ENCODE peak calls at places on chromosome 2, in seven cellular contexts. Q is endothelial cell of umbilical vein, E is astrocyte, L is BE2C, H is left lung, Z is astrocyte of the spinal cord, W is upper lobe of right lung. D is an unnamed sample.

GRCh38 chr2:167944825-167945659 is 302.4 kb downstream of the STK39 start:
- DNase-seq in L (no peak), W (no peak), E (peak; percentile 45), Q (peak; percentile 19), H (no peak), Z (peak; percentile 19), D (no peak)

GRCh38 chr2:35846-36245 is 10.5 kb downstream of the FAM110C start:
- DNase-seq in Q (no peak), E (no peak), Z (no peak), L (no peak), H (no peak), W (peak; percentile 76), D (no peak)

GRCh38 chr2:168482952-168483831 is 27.1 kb downstream of the CERS6 start:
- DNase-seq in W (no peak), E (no peak), Z (no peak), Q (no peak), H (no peak), L (no peak), D (no peak)

GRCh38 chr2:163732718-163733117 is 3.1 kb downstream of the FIGN start:
- DNase-seq in Z (peak; percentile 35), E (peak; percentile 49), Q (no peak), W (no peak), H (no peak), L (no peak), D (no peak)

GRCh38 chr2:61090386-61090921 is 24.8 kb downstream of the SANBR start:
- DNase-seq in E (no peak), W (no peak), L (no peak), H (no peak), Q (no peak), Z (no peak), D (no peak)

GRCh38 chr2:224802407-224802806 is 86.2 kb upstream of the CCDC195 start:
- DNase-seq in H (no peak), Z (no peak), E (peak; percentile 30), W (no peak), Q (peak; percentile 69), L (no peak), D (no peak)

GRCh38 chr2:939936-940620 is 10.6 kb upstream of the SNTG2 start:
- DNase-seq in Z (peak; percentile 52), L (no peak), E (no peak), W (no peak), Q (no peak), H (no peak), D (peak; percentile 76)

GRCh38 chr2:237653791-237654558 is 26.6 kb downstream of the LRRFIP1 start:
- DNase-seq in Q (peak; percentile 28), Z (no peak), E (no peak), L (no peak), H (no peak), W (no peak), D (no peak)

GRCh38 chr2:120238728-120239487 is 13.7 kb upstream of the RALB start:
- DNase-seq in H (no peak), Q (peak; percentile 77), Z (peak; percentile 83), E (peak; percentile 80), L (no peak), W (no peak), D (no peak)

GRCh38 chr2:56185582-56186046 is 1.8 kb downstream of the CCDC85A start:
- DNase-seq in Z (peak; percentile 14), W (peak; percentile 69), Q (peak; percentile 87), E (peak; percentile 42), H (peak; percentile 69), L (no peak), D (no peak)

GRCh38 chr2:54475285-54475684 is 19.2 kb downstream of the SPTBN1 start:
- DNase-seq in E (no peak), L (no peak), Z (no peak), Q (no peak), H (no peak), W (no peak), D (no peak)

GRCh38 chr2:176270100-176270750 is 983 bp downstream of the MTX2 start:
- DNase-seq in W (no peak), H (no peak), L (no peak), E (no peak), Z (no peak), Q (no peak), D (no peak)

GRCh38 chr2:200081221-200081620 is 125.8 kb downstream of the MAIP1 start:
- DNase-seq in W (no peak), Z (no peak), E (peak; percentile 23), L (no peak), Q (no peak), H (no peak), D (no peak)
- H3K4me3 ChIP-seq in W (no peak overlapping the region), Z (no peak overlapping the region), E (no peak overlapping the region), L (no peak overlapping the region), Q (no peak overlapping the region), H (no peak overlapping the region), D (no peak overlapping the region)

GRCh38 chr2:155250800-155251199 is 552.3 kb downstream of the KCNJ3 start:
- DNase-seq in W (no peak), L (no peak), Q (peak; percentile 17), E (no peak), Z (no peak), H (no peak), D (no peak)
- TF ChIP-seq CTCF in W (no peak), L (peak; percentile 29), Q (peak; percentile 30), E (no peak), Z (peak; percentile 33), H (no peak), D (no peak)

GRCh38 chr2:232696609-232697058 is 497 bp upstream of the GIGYF2 start:
- DNase-seq in L (no peak), Z (no peak), Q (no peak), W (no peak), E (no peak), H (no peak), D (no peak)
- H3K4me3 ChIP-seq in L (peak overlapping the region; percentile 94), Z (peak overlapping the region; percentile 97), Q (peak overlapping the region; percentile 98), W (peak overlapping the region; percentile 99), E (peak overlapping the region; percentile 87), H (peak overlapping the region; percentile 97), D (peak overlapping the region; percentile 73)

GRCh38 chr2:80288576-80288975 is 16.0 kb downstream of the LRRTM1 start:
- DNase-seq in H (no peak), L (peak; percentile 24), Q (no peak), E (no peak), Z (no peak), W (no peak), D (no peak)
- TF ChIP-seq CTCF in H (no peak), L (peak; percentile 39), Q (no peak), E (no peak), Z (no peak), W (no peak), D (peak; percentile 5)

GRCh38 chr2:241125626-241126025 is 23.5 kb upstream of the MTERF4 start:
- DNase-seq in E (no peak), H (peak; percentile 60), L (no peak), W (peak; percentile 58), Z (no peak), Q (no peak), D (no peak)

GRCh38 chr2:241126771-241127202 is 22.5 kb downstream of the PASK start:
- DNase-seq in Q (no peak), E (no peak), Z (no peak), W (peak; percentile 57), L (no peak), H (no peak), D (no peak)

GRCh38 chr2:241122376-241123002 is 20.4 kb upstream of the MTERF4 start:
- DNase-seq in Q (no peak), L (no peak), W (peak; percentile 49), H (peak; percentile 61), E (no peak), Z (no peak), D (no peak)

GRCh38 chr2:241126201-241126611 is 23.1 kb downstream of the PASK start:
- DNase-seq in Q (no peak), H (no peak), Z (no peak), E (no peak), W (peak; percentile 60), L (no peak), D (no peak)

DNA sequence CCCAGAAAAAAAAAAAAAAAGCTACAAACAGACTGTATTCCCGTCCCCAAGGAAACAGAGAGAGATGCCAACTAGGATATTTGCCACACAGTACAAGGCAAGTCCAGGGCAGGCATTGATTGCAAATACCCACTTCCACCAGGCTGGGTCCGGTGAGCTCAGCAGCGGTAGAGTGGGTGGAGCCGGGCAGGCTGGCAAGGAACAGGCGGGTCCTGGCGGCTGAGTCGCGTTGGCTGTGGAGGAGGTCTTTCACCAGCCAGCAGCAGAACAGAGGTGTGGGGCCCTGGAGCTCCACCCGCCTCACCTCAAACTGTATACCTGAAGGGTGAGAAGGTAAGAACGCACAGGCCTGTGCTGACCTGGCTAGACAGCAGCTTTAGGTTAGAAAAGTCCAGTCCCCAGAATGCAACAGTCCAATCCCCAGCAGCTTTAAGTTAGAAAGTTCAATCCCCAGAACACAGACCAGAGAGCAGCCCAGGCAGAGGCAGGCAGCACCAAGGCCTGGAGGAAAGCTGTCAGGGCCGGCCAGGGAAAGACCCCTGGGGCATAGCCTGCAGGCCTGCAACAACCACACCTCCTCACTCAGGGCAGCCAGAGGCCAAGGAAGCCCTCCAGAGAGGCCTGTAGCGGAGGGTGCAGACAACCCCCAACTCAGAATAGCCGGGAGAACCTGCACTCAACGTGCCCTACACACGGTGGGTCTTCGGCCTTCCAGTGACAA is 21.9 kb upstream of the MTERF4 start:
- DNase-seq in W (peak; percentile 59), L (no peak), Z (no peak), E (no peak), Q (no peak), H (peak; percentile 66), D (no peak)
- H3K4me3 ChIP-seq in W (no peak overlapping the region), L (no peak overlapping the region), Z (no peak overlapping the region), E (no peak overlapping the region), Q (no peak overlapping the region), H (no peak overlapping the region), D (no peak overlapping the region)

D was measured in AG09309.